ENCODE peak calls at places on chromosomes 2 and 18, in eight cellular contexts. A, J, W, K, U, H, T and L are unnamed samples.

GRCh38 chr2:126385983-126386382 is 270.0 kb upstream of the GYPC start:
- DNase-seq in U (no peak), H (no peak), T (no peak), A (no peak), W (no peak), J (no peak), K (no peak), L (no peak)

GRCh38 chr18:11146238-11146946 is 3.0 kb downstream of the PIEZO2 start:
- DNase-seq in T (peak; percentile 93), J (peak; percentile 49), A (no peak), K (no peak), W (no peak), H (no peak), U (no peak), L (no peak)

GRCh38 chr2:71006287-71006686 is 11.6 kb upstream of the TEX261 start:
- DNase-seq in T (no peak), U (no peak), J (no peak), K (no peak), H (no peak), W (no peak), A (no peak), L (no peak)

GRCh38 chr2:62309465-62310091 is 113.7 kb downstream of the B3GNT2 start:
- DNase-seq in W (no peak), J (no peak), A (no peak), K (no peak), H (no peak), T (no peak), U (no peak), L (no peak)

GRCh38 chr2:223057545-223057944 is 5.6 kb downstream of the KCNE4 start:
- DNase-seq in H (no peak), J (no peak), U (no peak), W (no peak), K (no peak), A (no peak), T (no peak), L (no peak)

GRCh38 chr18:63956755-63957154 is 7.7 kb downstream of the HMSD start:
- DNase-seq in U (no peak), A (no peak), W (no peak), J (no peak), H (no peak), T (no peak), K (no peak), L (no peak)

GRCh38 chr18:14928396-14928795 is 180.4 kb downstream of the ANKRD30B start:
- DNase-seq in H (no peak), U (no peak), T (no peak), W (no peak), J (no peak), K (no peak), A (peak; percentile 83), L (no peak)

GRCh38 chr2:42810971-42811865 is 18.8 kb upstream of the HAAO start:
- DNase-seq in H (no peak), T (peak; percentile 62), W (no peak), U (peak; percentile 45), J (peak; percentile 79), A (peak; percentile 89), K (peak; percentile 35), L (peak; percentile 65)

GRCh38 chr18:46411862-46412690 is 244.9 kb downstream of the LOXHD1 start:
- DNase-seq in U (no peak), T (peak; percentile 76), H (peak; percentile 18), J (no peak), W (no peak), A (no peak), K (no peak), L (no peak)

GRCh38 chr2:224934542-224935188 is 107.6 kb downstream of the DOCK10 start:
- DNase-seq in H (no peak), U (no peak), A (no peak), T (no peak), W (no peak), K (no peak), J (no peak), L (no peak)

GRCh38 chr2:157304811-157305712 is 20.6 kb downstream of the ERMN start:
- DNase-seq in J (no peak), T (no peak), K (peak; percentile 49), H (no peak), W (no peak), A (no peak), U (no peak), L (no peak)

GRCh38 chr18:56028514-56028913 is 440.5 kb upstream of the TCF4 start:
- DNase-seq in A (peak; percentile 55), K (peak; percentile 80), U (no peak), H (peak; percentile 65), T (no peak), W (no peak), J (no peak), L (no peak)

GRCh38 chr18:63788447-63789096 is 13.4 kb downstream of the SERPINB7 start:
- DNase-seq in U (no peak), W (peak; percentile 27), A (peak; percentile 68), T (no peak), J (no peak), H (peak; percentile 90), K (peak; percentile 96), L (no peak)

GRCh38 chr2:149799296-149799695 is 211.7 kb upstream of the MMADHC start:
- DNase-seq in A (no peak), U (no peak), T (no peak), W (no peak), J (no peak), H (peak; percentile 16), K (no peak), L (no peak)

GRCh38 chr2:233756429-233757081 is 3.5 kb upstream of the UGT1A1 start:
- DNase-seq in U (no peak), H (no peak), K (no peak), J (no peak), T (no peak), W (no peak), A (no peak), L (no peak)

GRCh38 chr18:33404244-33404873 is 36.2 kb downstream of the CCDC178 start:
- DNase-seq in J (no peak), K (no peak), U (no peak), A (no peak), H (no peak), T (no peak), W (no peak), L (no peak)

GRCh38 chr2:45477546-45477945 is 133.5 kb downstream of the SRBD1 start:
- DNase-seq in W (no peak), H (no peak), A (no peak), J (no peak), U (no peak), K (no peak), T (no peak), L (no peak)

GRCh38 chr2:108267117-108267516 is 21.6 kb upstream of the SULT1C2 start:
- DNase-seq in H (no peak), A (no peak), U (peak; percentile 26), K (peak; percentile 71), W (no peak), T (no peak), J (no peak), L (peak; percentile 55)

DNA sequence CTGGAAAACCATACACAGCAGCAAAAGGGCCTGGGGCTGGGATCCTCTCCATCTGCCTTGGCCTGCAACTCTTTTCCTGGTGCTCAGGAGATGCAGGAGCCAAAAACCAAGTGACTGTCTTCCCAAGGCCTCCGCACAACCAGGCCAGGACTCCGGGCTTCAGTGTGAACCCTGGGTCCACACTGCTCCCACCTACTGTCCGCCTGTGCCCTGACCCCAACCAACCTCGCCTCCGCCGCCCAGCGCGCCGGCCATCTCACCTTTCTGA is 1.1 kb downstream of the FEV start:
- DNase-seq in K (no peak), W (no peak), J (no peak), H (no peak), U (no peak), T (no peak), A (no peak), L (peak; percentile 40)
- H3K4me3 ChIP-seq in K (no peak overlapping the region), W (peak overlapping the region; percentile 37), J (peak overlapping the region; percentile 52), H (no peak overlapping the region), U (no peak overlapping the region), T (no peak overlapping the region), A (no peak overlapping the region), L (peak overlapping the region; percentile 24)

GRCh38 chr2:74501335-74502071 is 2.1 kb upstream of the LBX2 start:
- DNase-seq in W (no peak), A (peak; percentile 83), H (no peak), J (no peak), K (no peak), U (no peak), T (no peak), L (no peak)

GRCh38 chr2:74498500-74499268 is 719 bp downstream of the LBX2 start:
- DNase-seq in J (peak; percentile 83), K (no peak), H (peak; percentile 25), A (peak; percentile 93), W (peak; percentile 40), U (peak; percentile 33), T (no peak), L (no peak)

GRCh38 chr2:74500578-74500946 is 1.2 kb upstream of the LBX2 start:
- DNase-seq in H (no peak), U (no peak), J (peak; percentile 50), K (no peak), A (no peak), T (no peak), W (no peak), L (no peak)

GRCh38 chr2:74499269-74499939 is at the start of gene LBX2:
- DNase-seq in U (no peak), H (no peak), W (no peak), K (no peak), T (no peak), A (peak; percentile 85), J (no peak), L (no peak)

GRCh38 chr2:74499940-74500577 is 656 bp upstream of the LBX2 start:
- DNase-seq in U (no peak), K (no peak), A (peak; percentile 72), T (no peak), J (peak; percentile 58), H (no peak), W (no peak), L (no peak)
- H3K4me1 ChIP-seq in U (peaks cover 57% of the 10 kb centered on the region), K (peaks cover 14% of the 10 kb centered on the region), A (peaks cover 32% of the 10 kb centered on the region), T (peaks cover 61% of the 10 kb centered on the region), J (peaks cover 45% of the 10 kb centered on the region), H (peaks cover 30% of the 10 kb centered on the region), W (peaks cover 66% of the 10 kb centered on the region), L (peaks cover 3% of the 10 kb centered on the region)

GRCh38 chr2:238259085-238260020 is 19.5 kb upstream of the HES6 start:
- DNase-seq in K (no peak), U (no peak), W (peak; percentile 60), H (peak; percentile 11), A (peak; percentile 66), J (no peak), T (peak; percentile 48), L (no peak)
- TF ChIP-seq CTCF in K (no peak), U (no peak), W (no peak), H (no peak), A (no peak), J (peak; percentile 10), T (no peak), L (no peak)

DNA sequence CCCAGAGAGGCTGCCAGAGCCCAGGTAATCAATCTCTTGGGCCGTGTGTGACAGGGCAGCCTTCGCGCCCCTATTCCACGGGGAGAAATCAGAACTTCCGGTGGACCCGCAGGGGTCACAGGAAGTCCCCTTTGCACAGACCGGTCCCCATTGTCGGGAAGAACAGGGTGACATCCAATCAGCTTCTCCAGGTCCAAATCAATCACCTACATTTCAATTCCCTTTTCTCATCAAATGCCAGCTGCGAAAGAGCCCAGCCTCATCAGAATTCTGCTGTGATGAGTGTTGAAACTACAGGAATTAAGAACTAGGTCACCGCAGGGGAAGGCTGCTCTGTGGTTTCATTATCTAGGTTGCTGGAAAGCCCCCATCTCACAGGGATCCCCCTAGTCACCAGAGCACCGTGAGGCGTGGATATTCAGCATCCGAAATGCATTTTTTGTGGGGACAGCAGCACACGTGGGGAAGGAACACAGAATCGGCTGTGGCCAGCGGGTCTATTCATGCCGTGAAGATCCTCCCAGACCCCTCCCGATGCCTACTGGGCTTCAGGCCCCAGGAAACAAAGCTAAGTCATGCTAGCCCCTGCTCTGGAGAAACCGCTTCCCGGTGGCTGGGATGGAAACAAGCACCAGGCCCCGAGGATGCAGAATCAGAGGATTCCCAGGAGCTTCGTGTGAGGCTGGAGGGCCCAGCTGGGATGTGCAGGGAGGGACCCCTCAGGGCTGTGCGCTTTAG is 193.7 kb upstream of the ID2 start:
- DNase-seq in W (no peak), U (no peak), T (no peak), H (no peak), A (peak; percentile 53), J (no peak), K (no peak), L (peak; percentile 51)
- H3K4me3 ChIP-seq in W (peak overlapping the region; percentile 22), U (no peak overlapping the region), T (no peak overlapping the region), H (no peak overlapping the region), A (peak overlapping the region; percentile 24), J (no peak overlapping the region), K (no peak overlapping the region), L (peak overlapping the region; percentile 6)